ENCODE peak calls at places on chromosomes 2 and 18, in eight cellular contexts. K, F, M, P, W, O, E and X are unnamed samples.
A peak's percentile ranks its signal among the peaks of the same experiment; 100 is the strongest.

GRCh38 chr2:198117397-198118041 is 313.1 kb downstream of the PLCL1 start:
- DNase-seq in K (no peak), F (no peak), M (no peak), P (no peak), W (no peak), O (no peak), E (no peak), X (no peak)

GRCh38 chr18:36811955-36812354 is 16.8 kb downstream of the TPGS2 start:
- DNase-seq in K (no peak), F (no peak), M (no peak), P (no peak), W (no peak), O (no peak), E (no peak), X (no peak)

GRCh38 chr2:144666032-144666431 is 146.1 kb upstream of the ZEB2 start:
- DNase-seq in K (no peak), F (no peak), M (no peak), P (no peak), W (peak; percentile 56), O (no peak), E (no peak), X (no peak)

GRCh38 chr2:14587119-14587518 is 45.4 kb upstream of the LRATD1 start:
- DNase-seq in K (no peak), F (no peak), M (no peak), P (no peak), W (no peak), O (no peak), E (no peak), X (no peak)

GRCh38 chr2:183349046-183349445 is 224.8 kb downstream of the NUP35 start:
- DNase-seq in K (no peak), F (no peak), M (no peak), P (no peak), W (no peak), O (no peak), E (peak; percentile 67), X (no peak)

GRCh38 chr2:136067465-136067864 is 50.5 kb downstream of the CXCR4 start:
- DNase-seq in K (no peak), F (no peak), M (no peak), P (no peak), W (no peak), O (no peak), E (no peak), X (no peak)

GRCh38 chr2:148802448-148803220 is 72.4 kb upstream of the KIF5C start:
- DNase-seq in K (no peak), F (no peak), M (no peak), P (no peak), W (no peak), O (no peak), E (no peak), X (no peak)

GRCh38 chr18:45957100-45957499 is 10.0 kb downstream of the EPG5 start:
- DNase-seq in K (no peak), F (no peak), M (no peak), P (no peak), W (peak; percentile 82), O (no peak), E (no peak), X (no peak)

GRCh38 chr2:97657986-97658690 is 5.7 kb downstream of the ACTR1B start:
- DNase-seq in K (no peak), F (no peak), M (no peak), P (no peak), W (no peak), O (no peak), E (no peak), X (no peak)

GRCh38 chr2:7108792-7109557 is 191.8 kb downstream of the RNF144A start:
- DNase-seq in K (no peak), F (no peak), M (no peak), P (no peak), W (no peak), O (no peak), E (no peak), X (no peak)

GRCh38 chr2:66457545-66457944 is 22.6 kb downstream of the MEIS1 start:
- DNase-seq in K (no peak), F (no peak), M (no peak), P (no peak), W (no peak), O (no peak), E (no peak), X (no peak)

GRCh38 chr2:217887841-217888665 is 114.7 kb downstream of the TNS1 start:
- DNase-seq in K (no peak), F (no peak), M (no peak), P (no peak), W (peak; percentile 34), O (no peak), E (no peak), X (no peak)

GRCh38 chr2:179218848-179219594 is 45.6 kb downstream of the SESTD1 start:
- DNase-seq in K (no peak), F (peak; percentile 58), M (no peak), P (peak; percentile 50), W (peak; percentile 91), O (peak; percentile 53), E (peak; percentile 66), X (peak; percentile 47)

GRCh38 chr18:49225160-49225559 is 235.3 kb downstream of the DYM start:
- DNase-seq in K (no peak), F (no peak), M (no peak), P (no peak), W (peak; percentile 48), O (no peak), E (no peak), X (no peak)

GRCh38 chr2:218010116-218010837 is 7.5 kb upstream of the TNS1 start:
- DNase-seq in K (no peak), F (peak; percentile 85), M (no peak), P (no peak), W (peak; percentile 51), O (peak; percentile 79), E (peak; percentile 27), X (no peak)

GRCh38 chr2:231306791-231307440 is 88.6 kb upstream of the B3GNT7 start:
- DNase-seq in K (no peak), F (no peak), M (no peak), P (no peak), W (no peak), O (no peak), E (no peak), X (no peak)

GRCh38 chr2:231308219-231308618 is 87.3 kb upstream of the B3GNT7 start:
- DNase-seq in K (no peak), F (peak; percentile 15), M (no peak), P (no peak), W (no peak), O (no peak), E (no peak), X (no peak)

GRCh38 chr2:231308631-231309414 is 86.7 kb upstream of the B3GNT7 start:
- DNase-seq in K (no peak), F (peak; percentile 9), M (no peak), P (no peak), W (no peak), O (no peak), E (no peak), X (no peak)

GRCh38 chr2:231315896-231316295 is 79.6 kb upstream of the B3GNT7 start:
- DNase-seq in K (no peak), F (no peak), M (no peak), P (no peak), W (no peak), O (peak; percentile 43), E (no peak), X (no peak)

GRCh38 chr2:231312066-231312465 is 83.4 kb upstream of the B3GNT7 start:
- DNase-seq in K (no peak), F (peak; percentile 17), M (no peak), P (no peak), W (no peak), O (no peak), E (no peak), X (no peak)
- TF ChIP-seq CTCF in K (no peak), F (no peak), M (no peak), P (no peak), W (no peak), O (no peak), E (no peak), X (no peak)

GRCh38 chr18:24362757-24363156 is 34.9 kb downstream of the OSBPL1A start:
- DNase-seq in K (no peak), F (no peak), M (no peak), P (no peak), W (no peak), O (no peak), E (no peak), X (no peak)

GRCh38 chr18:24368749-24369148 is 28.9 kb downstream of the OSBPL1A start:
- DNase-seq in K (no peak), F (no peak), M (no peak), P (no peak), W (no peak), O (no peak), E (no peak), X (no peak)

GRCh38 chr18:24369420-24369819 is 28.2 kb downstream of the OSBPL1A start:
- DNase-seq in K (no peak), F (no peak), M (no peak), P (no peak), W (no peak), O (no peak), E (no peak), X (no peak)

GRCh38 chr18:24366328-24366727 is 31.3 kb downstream of the OSBPL1A start:
- DNase-seq in K (no peak), F (no peak), M (no peak), P (no peak), W (no peak), O (no peak), E (no peak), X (no peak)

GRCh38 chr18:24364177-24364576 is 33.4 kb downstream of the OSBPL1A start:
- DNase-seq in K (no peak), F (no peak), M (no peak), P (no peak), W (no peak), O (no peak), E (no peak), X (no peak)
- TF ChIP-seq CTCF in K (no peak), F (no peak), M (no peak), P (no peak), W (no peak), O (no peak), E (no peak), X (no peak)

DNA sequence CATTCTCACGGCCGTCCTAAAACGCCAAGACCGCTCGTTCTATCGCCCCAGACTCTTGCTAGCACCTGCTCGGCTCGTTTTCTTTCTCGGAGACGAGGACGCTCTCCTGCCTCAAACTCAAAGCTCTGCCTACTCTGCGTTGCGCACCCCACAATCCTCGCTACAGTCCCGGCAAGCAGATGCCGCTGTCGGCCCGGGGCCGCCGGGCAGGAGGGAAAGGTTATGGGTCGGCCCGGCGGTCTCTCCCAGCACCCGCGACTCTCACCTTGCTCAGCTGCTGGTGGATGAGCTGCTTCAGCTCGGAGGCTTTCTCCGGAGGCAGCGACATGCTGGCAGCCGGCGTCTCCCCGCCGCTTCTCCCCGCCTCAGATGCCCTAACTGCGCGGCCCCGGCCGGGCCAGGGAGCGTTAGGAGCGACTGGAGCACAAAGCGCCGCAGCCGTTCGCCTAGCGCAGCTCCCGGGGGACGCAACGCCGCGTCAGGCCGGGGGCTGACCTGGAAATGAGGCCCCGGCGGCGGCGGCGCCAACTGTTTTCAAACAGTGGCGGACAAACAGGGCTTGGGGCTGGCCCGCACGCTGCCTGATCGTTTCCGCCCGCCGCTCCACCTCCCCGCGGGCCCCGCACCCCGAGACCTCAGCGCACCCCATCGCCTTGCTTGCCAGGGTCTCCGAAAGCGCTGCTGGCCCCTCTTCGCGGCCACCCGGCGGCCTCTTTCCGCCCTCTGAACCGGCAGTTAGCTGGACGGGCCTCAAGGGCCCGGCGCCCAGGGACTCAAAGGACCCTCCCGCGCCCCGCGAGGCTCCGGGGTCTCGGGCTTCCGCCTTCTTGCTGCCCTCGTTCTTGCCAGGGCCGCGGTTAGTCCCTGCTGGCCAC is at the start of the genes CEP76 and PSMG2:
- DNase-seq in K (peak; percentile 94), F (peak; percentile 95), M (peak; percentile 92), P (peak; percentile 50), W (peak; percentile 90), O (peak; percentile 93), E (peak; percentile 91), X (peak; percentile 52)
- TF ChIP-seq CTCF in K (no peak), F (no peak), M (no peak), P (no peak), W (no peak), O (no peak), E (no peak), X (no peak)

GRCh38 chr2:86518498-86518897 is 44.7 kb downstream of the CHMP3 start:
- DNase-seq in K (no peak), F (no peak), M (no peak), P (no peak), W (peak; percentile 53), O (no peak), E (peak; percentile 23), X (no peak)
- TF ChIP-seq CTCF in K (peak; percentile 70), F (no peak), M (peak; percentile 8), P (peak; percentile 25), W (peak; percentile 35), O (no peak), E (peak; percentile 29), X (no peak)